ENCODE peak calls at places on chromosomes 3 and 15, in seven cellular contexts. E, P, G, O, H, T and B are unnamed samples.

GRCh38 chr3:120311863-120312794 is 27.1 kb upstream of the GPR156 start:
- DNase-seq in E (no peak), P (no peak), G (no peak), O (no peak), H (no peak), T (no peak), B (no peak)

GRCh38 chr15:89400121-89400996 is 65.7 kb upstream of the POLG start:
- DNase-seq in E (no peak), P (no peak), G (no peak), O (no peak), H (no peak), T (no peak), B (no peak)

GRCh38 chr3:139111392-139112229 is 66.9 kb upstream of the PRR23C start:
- DNase-seq in E (peak), P (no peak), G (peak), O (peak), H (peak), T (peak), B (peak)

GRCh38 chr15:99954361-99955180 is 221.3 kb upstream of the LYSMD4 start:
- DNase-seq in E (no peak), P (no peak), G (no peak), O (no peak), H (peak), T (no peak), B (no peak)

GRCh38 chr3:19543212-19543841 is 390.7 kb downstream of the EFHB start:
- DNase-seq in E (no peak), P (no peak), G (peak), O (no peak), H (peak), T (no peak), B (no peak)

GRCh38 chr3:23430781-23431423 is 227.8 kb downstream of the UBE2E2 start:
- DNase-seq in E (no peak), P (no peak), G (no peak), O (no peak), H (no peak), T (no peak), B (no peak)

GRCh38 chr15:92073044-92073785 is 219.7 kb downstream of the SLCO3A1 start:
- DNase-seq in E (no peak), P (peak), G (no peak), O (no peak), H (peak), T (no peak), B (no peak)

GRCh38 chr3:137121704-137122314 is 164.0 kb downstream of the IL20RB start:
- DNase-seq in E (no peak), P (no peak), G (peak), O (peak), H (peak), T (no peak), B (peak)

GRCh38 chr3:27228805-27229204 is 140.4 kb downstream of the NEK10 start:
- DNase-seq in E (no peak), P (no peak), G (peak), O (no peak), H (no peak), T (no peak), B (no peak)

GRCh38 chr3:45761831-45762230 is 34.5 kb downstream of the SLC6A20 start:
- DNase-seq in E (no peak), P (no peak), G (no peak), O (no peak), H (no peak), T (no peak), B (no peak)

GRCh38 chr15:31328425-31328998 is 1.9 kb downstream of the KLF13 start:
- DNase-seq in E (peak), P (peak), G (peak), O (no peak), H (peak), T (peak), B (peak)

GRCh38 chr3:58414538-58415197 is 19.0 kb downstream of the PDHB start:
- DNase-seq in E (peak), P (peak), G (peak), O (peak), H (peak), T (peak), B (peak)

GRCh38 chr3:7707192-7707591 is 794.4 kb upstream of the LMCD1 start:
- DNase-seq in E (no peak), P (no peak), G (no peak), O (no peak), H (peak), T (no peak), B (no peak)

GRCh38 chr3:29128004-29128403 is 152.9 kb upstream of the RBMS3 start:
- DNase-seq in E (no peak), P (no peak), G (no peak), O (no peak), H (peak), T (no peak), B (peak)

GRCh38 chr15:44971036-44971435 is 14.5 kb downstream of the TERB2 start:
- DNase-seq in E (no peak), P (no peak), G (no peak), O (no peak), H (no peak), T (no peak), B (no peak)

GRCh38 chr15:62391565-62392262 is 226.6 kb upstream of the C2CD4B start:
- DNase-seq in E (peak), P (no peak), G (peak), O (peak), H (peak), T (no peak), B (no peak)

GRCh38 chr3:55473788-55474187 is 13.3 kb downstream of the WNT5A start:
- DNase-seq in E (no peak), P (no peak), G (no peak), O (no peak), H (no peak), T (no peak), B (no peak)